ENCODE peak calls at places on chromosomes 3 and 15, in four cellular contexts. K, C, D and W are unnamed samples.

GRCh38 chr3:12302564-12302963 is 13.7 kb downstream of the PPARG start:
- DNase-seq in K (no peak), C (no peak), D (no peak), W (no peak)

GRCh38 chr3:49104052-49104426 is 518 bp downstream of the QARS1 start:
- DNase-seq in K (no peak), C (no peak), D (peak), W (no peak)

GRCh38 chr3:187678869-187679268 is 8.7 kb upstream of the SST start:
- DNase-seq in K (no peak), C (peak), D (no peak), W (peak)

GRCh38 chr15:97962263-97962662 is 1.8 kb downstream of the ARRDC4 start:
- DNase-seq in K (no peak), C (no peak), D (no peak), W (no peak)

GRCh38 chr3:14846481-14846880 is 27.7 kb downstream of the FGD5 start:
- DNase-seq in K (no peak), C (no peak), D (no peak), W (no peak)

GRCh38 chr3:16151109-16151508 is 23.4 kb upstream of the GALNT15 start:
- DNase-seq in K (peak), C (no peak), D (no peak), W (peak)

GRCh38 chr3:119715105-119715504 is 12.3 kb downstream of the CFAP91 start:
- DNase-seq in K (no peak), C (no peak), D (no peak), W (no peak)

GRCh38 chr15:71469393-71469792 is 341.0 kb upstream of the NR2E3 start:
- DNase-seq in K (no peak), C (peak), D (no peak), W (no peak)

GRCh38 chr3:197222816-197223419 is 75.5 kb downstream of the DLG1 start:
- DNase-seq in K (no peak), C (no peak), D (no peak), W (no peak)

GRCh38 chr3:169964176-169964575 is 2.4 kb upstream of the SEC62 start:
- DNase-seq in K (no peak), C (no peak), D (no peak), W (no peak)

GRCh38 chr3:66128623-66129022 is 89.9 kb upstream of the MAGI1 start:
- DNase-seq in K (no peak), C (no peak), D (no peak), W (no peak)

GRCh38 chr3:179706233-179706632 is 53.4 kb downstream of the USP13 start:
- DNase-seq in K (peak), C (no peak), D (no peak), W (no peak)

GRCh38 chr15:91311986-91312385 is 211.9 kb downstream of the SV2B start:
- DNase-seq in K (no peak), C (no peak), D (no peak), W (no peak)

GRCh38 chr3:71801986-71802385 is 17.0 kb upstream of the PROK2 start:
- DNase-seq in K (no peak), C (no peak), D (no peak), W (no peak)

GRCh38 chr15:35166730-35167359 is 81.8 kb upstream of the NANOGP8 start:
- DNase-seq in K (no peak), C (no peak), D (no peak), W (no peak)

GRCh38 chr3:187062526-187063177 is 76.6 kb downstream of the RPL39L start:
- DNase-seq in K (no peak), C (no peak), D (no peak), W (no peak)

GRCh38 chr3:45987368-45988099 is 8.1 kb downstream of the FYCO1 start:
- DNase-seq in K (peak), C (no peak), D (no peak), W (no peak)

GRCh38 chr3:134449277-134449676 is 36.5 kb downstream of the ANAPC13 start:
- DNase-seq in K (no peak), C (peak), D (no peak), W (peak)

GRCh38 chr3:124526601-124527000 is 203.7 kb upstream of the UMPS start:
- DNase-seq in K (no peak), C (no peak), D (no peak), W (no peak)

GRCh38 chr3:36372534-36372935 is 7.8 kb upstream of the STAC start:
- DNase-seq in K (no peak), C (no peak), D (no peak), W (no peak)

GRCh38 chr15:51837784-51838183 is 8.3 kb downstream of the TMOD3 start:
- DNase-seq in K (no peak), C (no peak), D (no peak), W (no peak)

GRCh38 chr15:72902245-72902928 is 118.8 kb upstream of the ADPGK start:
- DNase-seq in K (peak), C (no peak), D (no peak), W (peak)

GRCh38 chr3:12224181-12225147 is 64.4 kb upstream of the PPARG start:
- DNase-seq in K (no peak), C (no peak), D (no peak), W (no peak)

GRCh38 chr3:47741925-47742324 is 39.8 kb downstream of the SMARCC1 start:
- DNase-seq in K (no peak), C (no peak), D (no peak), W (no peak)

GRCh38 chr3:149646181-149646766 is 11.6 kb downstream of the WWTR1 start:
- DNase-seq in K (no peak), C (no peak), D (no peak), W (no peak)

GRCh38 chr3:105274958-105275357 is 91.8 kb upstream of the ALCAM start:
- DNase-seq in K (no peak), C (no peak), D (no peak), W (no peak)

GRCh38 chr3:108822167-108822897 is at the start of gene TRAT1:
- DNase-seq in K (no peak), C (no peak), D (no peak), W (no peak)

GRCh38 chr3:108818404-108818803 is 4.2 kb upstream of the TRAT1 start:
- DNase-seq in K (no peak), C (peak), D (peak), W (no peak)

DNA sequence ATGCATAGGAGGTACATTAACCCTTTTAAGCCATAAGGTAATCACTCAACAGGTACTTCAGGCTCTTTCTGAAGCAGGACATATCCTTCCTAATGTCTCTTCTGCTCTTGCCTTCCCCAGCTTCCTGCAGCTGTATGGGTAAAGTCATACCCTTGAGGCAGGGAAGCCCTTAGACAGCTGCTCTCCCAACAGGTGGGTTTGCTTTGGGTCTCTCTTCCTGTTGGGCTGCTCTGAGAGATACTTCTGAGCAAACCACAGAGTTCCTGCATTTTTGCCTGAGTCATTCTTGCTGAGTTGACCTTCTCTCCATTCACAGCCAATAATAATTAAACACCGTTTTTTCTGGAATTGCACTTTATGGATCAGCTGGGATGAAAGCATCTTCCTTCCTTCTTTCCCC is 2.0 kb upstream of the TRAT1 start:
- DNase-seq in K (no peak), C (no peak), D (no peak), W (no peak)
- H3K27ac ChIP-seq in K (no peak), C (no peak), D (peak), W (no peak)

GRCh38 chr3:193884652-193885051 is 251.3 kb upstream of the HES1 start:
- DNase-seq in K (no peak), C (no peak), D (no peak), W (no peak)

GRCh38 chr3:193884011-193884410 is 251.9 kb upstream of the HES1 start:
- DNase-seq in K (no peak), C (no peak), D (no peak), W (no peak)

GRCh38 chr3:193883551-193883950 is 252.4 kb upstream of the HES1 start:
- DNase-seq in K (no peak), C (no peak), D (no peak), W (no peak)

GRCh38 chr3:193882091-193882490 is 253.9 kb upstream of the HES1 start:
- DNase-seq in K (no peak), C (no peak), D (no peak), W (no peak)

GRCh38 chr3:193885832-193886231 is 250.1 kb upstream of the HES1 start:
- DNase-seq in K (no peak), C (no peak), D (no peak), W (no peak)
- H3K27ac ChIP-seq in K (no peak), C (no peak), D (no peak), W (no peak)

DNA sequence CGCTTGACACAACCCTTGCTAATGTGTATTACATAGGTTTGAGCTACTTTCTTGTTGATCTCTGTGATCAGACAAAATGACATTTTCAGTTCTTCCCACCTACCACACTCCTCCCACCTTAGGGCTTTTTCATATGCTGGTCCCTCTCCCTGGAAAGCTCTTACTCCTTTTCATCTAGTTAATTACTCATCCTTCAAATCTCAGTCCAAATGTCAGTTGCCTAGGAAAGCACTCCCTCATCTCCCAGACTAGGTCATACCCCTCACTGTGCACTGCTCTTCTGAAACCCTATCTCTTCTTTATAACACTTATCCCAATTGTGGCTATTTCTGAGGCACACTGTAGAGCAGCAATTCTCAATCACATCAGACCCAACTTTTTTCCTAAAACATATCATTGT is 7.3 kb downstream of the ZNF106 start:
- DNase-seq in K (no peak), C (no peak), D (no peak), W (no peak)
- H3K27ac ChIP-seq in K (no peak), C (no peak), D (no peak), W (no peak)

GRCh38 chr15:58553365-58553918 is 121.7 kb downstream of the LIPC start:
- DNase-seq in K (no peak), C (no peak), D (no peak), W (no peak)

GRCh38 chr15:58549780-58550064 is 117.9 kb downstream of the LIPC start:
- DNase-seq in K (no peak), C (no peak), D (no peak), W (no peak)

GRCh38 chr15:58551084-58551763 is 119.4 kb downstream of the LIPC start:
- DNase-seq in K (no peak), C (no peak), D (no peak), W (no peak)

GRCh38 chr15:58552505-58553364 is 120.9 kb downstream of the LIPC start:
- DNase-seq in K (no peak), C (no peak), D (no peak), W (no peak)

DNA sequence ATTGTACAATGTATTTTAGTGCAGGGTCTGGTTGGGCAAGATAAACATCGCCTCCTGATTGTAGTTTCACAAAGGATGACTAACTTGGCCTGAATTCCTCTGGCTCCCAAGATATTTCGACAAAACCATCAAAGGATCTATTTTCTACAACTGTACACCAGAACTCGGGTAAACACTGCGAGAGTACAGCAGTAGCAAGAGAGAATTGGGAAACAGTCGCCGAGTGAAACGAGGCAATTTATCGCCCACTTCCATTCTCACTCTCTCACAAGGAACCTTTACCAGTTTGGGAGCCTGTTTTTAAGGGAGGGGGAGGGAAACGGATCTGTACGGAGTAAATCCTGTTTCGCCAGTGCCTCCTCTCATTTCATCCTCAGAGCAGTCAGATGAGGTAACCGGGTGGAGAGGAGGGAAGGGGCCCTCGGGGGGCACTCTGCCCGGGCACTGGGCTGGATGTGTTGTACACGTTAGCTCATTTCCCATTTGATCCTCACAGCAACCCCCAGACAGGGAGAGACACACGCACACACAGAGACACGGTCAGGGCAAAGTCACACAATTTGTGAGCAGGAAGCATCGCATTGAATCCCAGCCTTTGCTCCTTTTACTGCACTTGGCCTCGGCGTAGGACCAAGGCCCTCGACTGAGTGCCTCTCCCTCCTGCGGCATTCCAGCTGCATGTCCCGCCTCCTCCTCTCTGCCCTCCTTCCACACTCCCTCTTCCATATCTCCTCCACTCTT is 120.1 kb downstream of the LIPC start:
- DNase-seq in K (no peak), C (no peak), D (no peak), W (no peak)
- H3K27ac ChIP-seq in K (no peak), C (no peak), D (no peak), W (peak)

GRCh38 chr15:48424076-48424475 is 92.8 kb downstream of the DUT start:
- DNase-seq in K (no peak), C (no peak), D (no peak), W (no peak)
- H3K27ac ChIP-seq in K (no peak), C (no peak), D (no peak), W (no peak)

GRCh38 chr15:62334581-62334980 is 169.5 kb upstream of the C2CD4B start:
- DNase-seq in K (no peak), C (no peak), D (no peak), W (no peak)

GRCh38 chr15:62342959-62343358 is 177.9 kb upstream of the C2CD4B start:
- DNase-seq in K (no peak), C (no peak), D (no peak), W (no peak)

GRCh38 chr15:62337934-62338333 is 172.8 kb upstream of the C2CD4B start:
- DNase-seq in K (no peak), C (no peak), D (no peak), W (no peak)

GRCh38 chr15:62343397-62343796 is 178.3 kb upstream of the C2CD4B start:
- DNase-seq in K (no peak), C (no peak), D (no peak), W (no peak)

DNA sequence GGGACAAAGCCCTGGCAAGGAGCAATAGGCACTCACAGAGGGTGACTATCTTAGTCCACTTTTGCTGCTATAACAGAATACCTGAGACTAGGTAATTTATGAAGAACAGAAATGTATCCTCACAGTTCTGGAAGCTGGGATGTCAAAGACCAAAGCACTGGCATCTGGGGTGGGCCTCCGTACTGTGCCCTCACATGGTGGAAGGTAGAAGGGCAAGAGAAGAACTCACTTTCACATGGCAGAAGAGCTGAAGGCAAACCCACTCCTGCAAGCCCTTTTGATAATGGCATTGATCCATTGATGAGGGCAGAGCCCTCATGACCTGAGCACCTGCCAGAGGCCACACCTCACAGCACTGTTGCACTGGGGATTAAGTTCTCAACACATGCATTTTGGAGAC is 173.4 kb upstream of the C2CD4B start:
- DNase-seq in K (no peak), C (no peak), D (no peak), W (no peak)
- H3K27ac ChIP-seq in K (no peak), C (no peak), D (no peak), W (no peak)